ENCODE peak calls at places on chromosomes 16 and 17, in seven cellular contexts. I, J, V, T, S, P and F are unnamed samples.
A peak's percentile ranks its signal among the peaks of the same experiment; 100 is the strongest.

GRCh38 chr16:2512920-2513404 is 790 bp upstream of the ATP6V0C start:
- DNase-seq in I (no peak), J (peak; percentile 47), V (peak; percentile 72), T (peak; percentile 49), S (no peak), P (no peak), F (peak; percentile 69)

GRCh38 chr16:57509231-57509923 is 23.1 kb upstream of the DOK4 start:
- DNase-seq in I (no peak), J (no peak), V (no peak), T (no peak), S (no peak), P (peak; percentile 55), F (no peak)

GRCh38 chr17:48011405-48012150 is 26.0 kb downstream of the COPZ2 start:
- DNase-seq in I (peak; percentile 39), J (no peak), V (peak; percentile 73), T (no peak), S (no peak), P (peak; percentile 28), F (no peak)

GRCh38 chr16:14325502-14325901 is 254.4 kb downstream of the MRTFB start:
- DNase-seq in I (no peak), J (no peak), V (no peak), T (no peak), S (no peak), P (no peak), F (no peak)

GRCh38 chr17:63399856-63400255 is 46.2 kb downstream of the CYB561 start:
- DNase-seq in I (no peak), J (no peak), V (peak; percentile 52), T (peak; percentile 48), S (peak; percentile 43), P (no peak), F (no peak)

GRCh38 chr17:10992097-10992496 is 154.2 kb upstream of the PIRT start:
- DNase-seq in I (no peak), J (no peak), V (no peak), T (peak; percentile 10), S (no peak), P (no peak), F (no peak)

GRCh38 chr17:2874211-2874686 is 78.0 kb downstream of the RAP1GAP2 start:
- DNase-seq in I (no peak), J (no peak), V (no peak), T (peak; percentile 83), S (no peak), P (peak; percentile 32), F (no peak)

GRCh38 chr17:27612160-27612767 is 18.7 kb upstream of the LGALS9 start:
- DNase-seq in I (no peak), J (no peak), V (no peak), T (no peak), S (no peak), P (no peak), F (no peak)

GRCh38 chr17:48576479-48577309 is 1.5 kb downstream of the HOXB4 start:
- DNase-seq in I (peak; percentile 91), J (peak; percentile 25), V (peak; percentile 56), T (no peak), S (no peak), P (no peak), F (no peak)

GRCh38 chr16:57028086-57028485 is 38.7 kb downstream of the NLRC5 start:
- DNase-seq in I (peak; percentile 16), J (no peak), V (no peak), T (no peak), S (no peak), P (no peak), F (no peak)

GRCh38 chr17:5832886-5833285 is 237.3 kb upstream of the WSCD1 start:
- DNase-seq in I (peak; percentile 84), J (no peak), V (no peak), T (no peak), S (no peak), P (no peak), F (no peak)

GRCh38 chr17:58324409-58325288 is 3.9 kb downstream of the TSPOAP1 start:
- DNase-seq in I (no peak), J (peak; percentile 73), V (no peak), T (peak; percentile 64), S (no peak), P (peak; percentile 80), F (peak; percentile 85)

GRCh38 chr17:64155751-64156544 is 26.0 kb upstream of the ERN1 start:
- DNase-seq in I (peak; percentile 59), J (peak; percentile 78), V (no peak), T (peak; percentile 85), S (peak; percentile 57), P (no peak), F (no peak)

GRCh38 chr17:35684046-35684802 is 47.2 kb upstream of the RASL10B start:
- DNase-seq in I (peak; percentile 20), J (no peak), V (no peak), T (no peak), S (no peak), P (no peak), F (no peak)

GRCh38 chr17:81481011-81481799 is 31.4 kb downstream of the ACTG1 start:
- DNase-seq in I (no peak), J (peak; percentile 76), V (peak; percentile 78), T (peak; percentile 58), S (peak; percentile 66), P (peak; percentile 88), F (peak; percentile 83)

GRCh38 chr16:61936522-61936921 is 99.7 kb downstream of the CDH8 start:
- DNase-seq in I (no peak), J (no peak), V (no peak), T (no peak), S (no peak), P (peak; percentile 41), F (no peak)

GRCh38 chr17:70034158-70034557 is 40.9 kb upstream of the KCNJ16 start:
- DNase-seq in I (no peak), J (no peak), V (no peak), T (no peak), S (no peak), P (no peak), F (no peak)

GRCh38 chr16:6335072-6335471 is 997.6 kb upstream of the RBFOX1 start:
- DNase-seq in I (no peak), J (no peak), V (no peak), T (no peak), S (no peak), P (peak; percentile 22), F (no peak)

GRCh38 chr16:78770353-78771091 is 671.1 kb downstream of the WWOX start:
- DNase-seq in I (no peak), J (peak; percentile 81), V (peak; percentile 91), T (peak; percentile 76), S (peak; percentile 67), P (peak; percentile 70), F (peak; percentile 88)
- TF ChIP-seq CTCF in I (no peak), J (peak; percentile 90), V (peak; percentile 67), T (peak; percentile 49), S (peak; percentile 59), P (peak; percentile 67), F (peak; percentile 94)

DNA sequence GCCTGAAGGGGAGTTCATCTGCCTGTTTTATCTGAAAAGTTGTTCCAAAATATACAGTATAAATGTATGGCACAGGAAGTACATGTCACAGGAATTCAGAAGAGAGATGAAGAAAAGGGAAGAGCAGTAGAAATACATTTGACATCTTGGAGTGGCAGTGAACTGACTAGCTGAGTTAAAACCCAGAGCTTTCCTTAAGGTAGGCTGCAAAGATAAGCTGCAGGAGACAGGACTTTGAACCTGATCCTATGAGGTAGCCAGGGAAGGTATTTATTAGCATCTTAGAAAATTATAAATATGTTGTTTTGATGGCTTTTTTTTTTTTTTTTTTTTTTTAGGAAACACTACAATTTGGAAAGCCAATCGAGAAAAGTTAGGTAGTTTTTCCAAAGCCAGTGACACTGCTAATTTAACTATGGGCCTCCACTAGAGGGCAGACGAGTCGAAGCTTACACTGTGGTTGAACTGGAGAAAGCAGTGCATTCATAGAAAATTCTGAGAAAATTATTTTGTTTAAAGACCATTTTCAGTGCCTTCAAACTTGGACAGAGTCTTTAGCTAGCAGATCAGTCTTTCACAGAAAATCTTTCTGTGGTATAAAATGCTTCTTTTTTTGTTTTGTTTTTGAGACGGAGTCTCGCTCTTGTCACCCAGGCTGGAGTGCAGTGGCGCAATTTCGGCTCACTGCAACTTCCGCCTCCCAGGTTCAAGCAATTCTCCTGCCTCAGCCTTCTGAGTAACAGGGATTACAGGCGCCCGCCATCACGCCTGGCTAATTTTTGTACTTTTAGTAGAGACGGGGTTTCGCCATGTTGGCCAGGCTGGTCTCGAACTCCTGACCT is 122.3 kb downstream of the SSH2 start:
- DNase-seq in I (peak; percentile 34), J (peak; percentile 78), V (peak; percentile 88), T (peak; percentile 76), S (peak; percentile 64), P (peak; percentile 75), F (peak; percentile 78)
- H3K36me3 ChIP-seq in I (no peaks in the 10 kb centered on the region), J (no peaks in the 10 kb centered on the region), V (no peaks in the 10 kb centered on the region), T (no peaks in the 10 kb centered on the region), S (no peaks in the 10 kb centered on the region), P (no peaks in the 10 kb centered on the region), F (no peaks in the 10 kb centered on the region)

GRCh38 chr16:4694664-4695451 is 1.5 kb downstream of the NUDT16L1 start:
- DNase-seq in I (no peak), J (no peak), V (peak; percentile 50), T (no peak), S (peak; percentile 54), P (no peak), F (peak; percentile 68)

GRCh38 chr16:4692460-4693295 is 684 bp upstream of the NUDT16L1 start:
- DNase-seq in I (no peak), J (no peak), V (no peak), T (no peak), S (no peak), P (no peak), F (no peak)

GRCh38 chr16:4693956-4694663 is 748 bp downstream of the NUDT16L1 start:
- DNase-seq in I (peak; percentile 29), J (peak; percentile 73), V (peak; percentile 73), T (peak; percentile 57), S (no peak), P (peak; percentile 42), F (peak; percentile 79)

GRCh38 chr16:4691666-4692412 is 1.5 kb upstream of the NUDT16L1 start:
- DNase-seq in I (no peak), J (no peak), V (no peak), T (no peak), S (no peak), P (no peak), F (peak; percentile 62)

GRCh38 chr16:4693296-4693955 is at the start of gene NUDT16L1:
- DNase-seq in I (peak; percentile 96), J (peak; percentile 98), V (peak; percentile 98), T (peak; percentile 97), S (peak; percentile 96), P (peak; percentile 97), F (peak; percentile 99)
- TF ChIP-seq CTCF in I (no peak), J (peak; percentile 29), V (peak; percentile 41), T (no peak), S (peak; percentile 51), P (peak; percentile 3), F (peak; percentile 28)

DNA sequence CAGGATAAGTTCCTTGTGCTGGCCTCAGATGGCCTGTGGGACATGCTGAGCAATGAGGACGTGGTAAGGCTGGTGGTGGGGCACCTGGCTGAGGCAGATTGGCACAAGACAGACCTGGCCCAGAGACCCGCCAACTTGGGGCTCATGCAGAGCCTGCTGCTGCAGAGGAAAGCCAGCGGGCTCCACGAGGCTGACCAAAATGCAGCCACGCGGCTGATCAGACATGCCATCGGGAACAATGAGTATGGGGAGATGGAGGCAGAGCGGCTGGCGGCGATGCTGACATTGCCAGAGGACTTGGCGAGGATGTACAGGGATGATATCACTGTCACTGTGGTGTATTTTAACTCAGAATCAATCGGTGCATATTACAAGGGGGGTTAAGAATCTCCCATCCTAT is 5.2 kb downstream of the PDP2 start:
- DNase-seq in I (no peak), J (no peak), V (no peak), T (no peak), S (no peak), P (no peak), F (no peak)
- H3K36me3 ChIP-seq in I (peaks cover 15% of the 10 kb centered on the region), J (peaks cover 12% of the 10 kb centered on the region), V (no peaks in the 10 kb centered on the region), T (no peaks in the 10 kb centered on the region), S (peaks cover 17% of the 10 kb centered on the region), P (peaks cover 7% of the 10 kb centered on the region), F (peaks cover 37% of the 10 kb centered on the region)